ENCODE peak calls at places on chromosomes 6 and 20, in four cellular contexts. J is T-helper 17 cell, A is AG08395, E is AG09319. I is an unnamed sample.

GRCh38 chr20:34943808-34944568 is 11.6 kb downstream of the GSS start:
- DNase-seq in J (no peak), A (no peak), E (no peak), I (no peak)

GRCh38 chr6:151067684-151068596 is 171.8 kb upstream of the AKAP12 start:
- DNase-seq in A (peak), J (no peak), E (peak), I (peak)

GRCh38 chr20:42901689-42902518 is 287.8 kb downstream of the PTPRT start:
- DNase-seq in E (no peak), A (no peak), J (no peak), I (no peak)

GRCh38 chr6:74068945-74069570 is 373.1 kb downstream of the CD109 start:
- DNase-seq in E (no peak), A (peak), J (no peak), I (peak)

GRCh38 chr6:44933113-44933512 is 395.0 kb upstream of the RUNX2 start:
- DNase-seq in E (no peak), J (no peak), A (no peak), I (no peak)

GRCh38 chr20:2172305-2173175 is 70.9 kb downstream of the STK35 start:
- DNase-seq in A (peak), J (peak), E (peak), I (no peak)

GRCh38 chr20:8790442-8791074 is 278.3 kb upstream of the PLCB4 start:
- DNase-seq in E (peak), J (no peak), A (peak), I (no peak)

GRCh38 chr6:14506656-14507242 is 389.2 kb downstream of the CD83 start:
- DNase-seq in E (no peak), J (no peak), A (no peak), I (no peak)

GRCh38 chr6:104414723-104415122 is 445.0 kb downstream of the HACE1 start:
- DNase-seq in A (no peak), E (no peak), J (no peak), I (no peak)

GRCh38 chr20:19433371-19434316 is 221.2 kb downstream of the SLC24A3 start:
- DNase-seq in A (peak), E (no peak), J (no peak), I (peak)

GRCh38 chr20:3744806-3745685 is 12.6 kb downstream of the HSPA12B start:
- DNase-seq in A (no peak), J (peak), E (no peak), I (no peak)

GRCh38 chr6:129006685-129007514 is 124.0 kb downstream of the LAMA2 start:
- DNase-seq in E (no peak), A (no peak), J (no peak), I (no peak)

GRCh38 chr6:22748681-22749080 is 179.3 kb downstream of the HDGFL1 start:
- DNase-seq in J (no peak), E (no peak), A (no peak), I (no peak)

GRCh38 chr6:40968620-40969145 is 70.3 kb downstream of the UNC5CL start:
- DNase-seq in J (no peak), E (no peak), A (no peak), I (no peak)

GRCh38 chr6:149834513-149835481 is 29.4 kb downstream of the LRP11 start:
- DNase-seq in A (peak), E (no peak), J (peak), I (peak)

GRCh38 chr6:154766993-154767392 is 33.8 kb downstream of the SCAF8 start:
- DNase-seq in E (no peak), J (no peak), A (no peak), I (no peak)

GRCh38 chr20:46273701-46274100 is 34.6 kb downstream of the CDH22 start:
- DNase-seq in J (no peak), A (no peak), E (no peak), I (no peak)

GRCh38 chr20:58616411-58616810 is 34.7 kb upstream of the STX16 start:
- DNase-seq in J (no peak), E (no peak), A (no peak), I (no peak)

GRCh38 chr6:90397047-90397446 is 100.4 kb upstream of the BACH2 start:
- DNase-seq in A (no peak), J (no peak), E (no peak), I (no peak)

GRCh38 chr20:33211817-33212424 is 5.2 kb upstream of the BPIFA3 start:
- DNase-seq in J (no peak), A (peak), E (no peak), I (no peak)

GRCh38 chr6:128513878-128514277 is 6.5 kb downstream of the PTPRK start:
- DNase-seq in A (no peak), J (no peak), E (no peak), I (no peak)